ENCODE peak calls at places on chromosomes 5 and 9, in five cellular contexts. V is CD4-positive, alpha-beta T cell; I is mucosa of gallbladder; K is AG04449; Z is psoas muscle. T is an unnamed sample.
A peak's percentile ranks its signal among the peaks of the same experiment; 100 is the strongest.

GRCh38 chr9:17824927-17825659 is 246.2 kb downstream of the SH3GL2 start:
- DNase-seq in K (no peak), Z (no peak), I (no peak), V (no peak), T (no peak)

GRCh38 chr5:1383886-1384401 is 39.0 kb upstream of the CLPTM1L start:
- DNase-seq in V (no peak), I (no peak), K (no peak), Z (no peak), T (no peak)

GRCh38 chr9:136957901-136958300 is 5.8 kb downstream of the LCN12 start:
- DNase-seq in Z (no peak), I (no peak), V (no peak), K (no peak), T (no peak)

GRCh38 chr9:19510907-19511306 is 102.1 kb downstream of the ACER2 start:
- DNase-seq in V (no peak), Z (no peak), K (no peak), I (no peak), T (no peak)

GRCh38 chr5:57211039-57211438 is 37.2 kb downstream of the GPBP1 start:
- DNase-seq in K (no peak), Z (no peak), I (no peak), V (no peak), T (no peak)

GRCh38 chr9:16986441-16987387 is 116.2 kb upstream of the BNC2 start:
- DNase-seq in I (no peak), Z (no peak), V (no peak), K (no peak), T (no peak)

GRCh38 chr5:95892784-95893354 is 68.8 kb downstream of the ELL2 start:
- DNase-seq in I (peak; percentile 28), K (no peak), Z (no peak), V (no peak), T (no peak)

GRCh38 chr5:91928751-91929521 is 545.8 kb upstream of the ARRDC3 start:
- DNase-seq in I (no peak), Z (no peak), K (no peak), V (no peak), T (no peak)

GRCh38 chr9:93397664-93398381 is 53.7 kb upstream of the FAM120A start:
- DNase-seq in K (no peak), I (no peak), V (no peak), Z (no peak), T (no peak)

GRCh38 chr5:147935032-147935431 is 28.7 kb upstream of the C5orf46 start:
- DNase-seq in V (no peak), I (peak; percentile 29), K (no peak), Z (no peak), T (peak; percentile 15)

GRCh38 chr5:28729067-28729466 is 1690.7 kb upstream of the CDH9 start:
- DNase-seq in K (no peak), Z (no peak), I (no peak), V (no peak), T (no peak)